ENCODE peak calls at places on chromosomes 16 and 17, in ten cellular contexts. R is stimulated activated CD8-positive, alpha-beta memory T cell treated with anti-CD3 and anti-CD28 coated beads, Interleukin-4, amount 100 ng/mL, for 1 hour; B is neuronal stem cell; S is AG10803; W is fibroblast of the conjunctiva; P is nucleus accumbens; X is NCI-H2081; V is NCI-H460; A is uterus; J is HS-27A. Y is an unnamed sample.

GRCh38 chr17:63780928-63781327 is 7.0 kb downstream of the DDX42 start:
- DNase-seq in R (no peak), B (no peak), S (no peak), W (no peak), P (no peak), X (no peak), V (no peak), A (no peak), J (no peak), Y (no peak)

GRCh38 chr16:85491798-85492616 is 121.1 kb upstream of the GSE1 start:
- DNase-seq in R (no peak), B (no peak), S (peak; percentile 54), W (no peak), P (peak; percentile 2), X (no peak), V (no peak), A (peak; percentile 67), J (no peak), Y (no peak)

GRCh38 chr16:76287466-76287865 is 10.3 kb downstream of the CNTNAP4 start:
- DNase-seq in R (no peak), B (no peak), S (no peak), W (no peak), P (no peak), X (no peak), V (no peak), A (no peak), J (no peak), Y (no peak)

GRCh38 chr16:80899804-80900592 is 95.6 kb upstream of the CDYL2 start:
- DNase-seq in R (no peak), B (no peak), S (peak; percentile 34), W (peak; percentile 83), P (peak; percentile 12), X (no peak), V (no peak), A (peak; percentile 63), J (peak; percentile 76), Y (no peak)

GRCh38 chr17:21289902-21290571 is 5.5 kb downstream of the MAP2K3 start:
- DNase-seq in R (no peak), B (no peak), S (no peak), W (no peak), P (peak; percentile 21), X (no peak), V (no peak), A (no peak), J (no peak), Y (no peak)

GRCh38 chr17:1438593-1439083 is 17.4 kb downstream of the CRK start:
- DNase-seq in R (no peak), B (no peak), S (peak; percentile 68), W (peak; percentile 5), P (no peak), X (no peak), V (no peak), A (no peak), J (no peak), Y (no peak)

GRCh38 chr17:82200743-82201497 is 11.7 kb downstream of the CCDC57 start:
- DNase-seq in R (no peak), B (no peak), S (no peak), W (no peak), P (no peak), X (no peak), V (no peak), A (no peak), J (no peak), Y (no peak)

GRCh38 chr17:33493566-33493965 is 200.5 kb upstream of the ASIC2 start:
- DNase-seq in R (no peak), B (no peak), S (no peak), W (no peak), P (no peak), X (no peak), V (no peak), A (no peak), J (no peak), Y (no peak)

GRCh38 chr17:28953444-28954118 is 2.3 kb upstream of the PHF12 start:
- DNase-seq in R (no peak), B (peak; percentile 83), S (peak; percentile 25), W (no peak), P (peak; percentile 27), X (no peak), V (peak; percentile 32), A (peak; percentile 59), J (peak; percentile 5), Y (peak; percentile 40)

GRCh38 chr16:10182186-10182683 is at the start of gene GRIN2A:
- DNase-seq in R (no peak), B (no peak), S (no peak), W (no peak), P (peak; percentile 45), X (no peak), V (no peak), A (no peak), J (no peak), Y (no peak)

GRCh38 chr17:81828656-81829055 is 4.4 kb downstream of the MCRIP1 start:
- DNase-seq in R (no peak), B (no peak), S (no peak), W (no peak), P (no peak), X (no peak), V (no peak), A (no peak), J (no peak), Y (no peak)

GRCh38 chr17:68101075-68101991 is 65.8 kb downstream of the KPNA2 start:
- DNase-seq in R (peak; percentile 55), B (peak; percentile 71), S (peak; percentile 85), W (peak; percentile 90), P (peak; percentile 81), X (peak; percentile 89), V (peak; percentile 82), A (peak; percentile 93), J (peak; percentile 35), Y (peak; percentile 76)

GRCh38 chr16:8194795-8195194 is 395.5 kb downstream of the TMEM114 start:
- DNase-seq in R (no peak), B (peak; percentile 8), S (no peak), W (no peak), P (no peak), X (no peak), V (no peak), A (no peak), J (no peak), Y (no peak)

GRCh38 chr16:643050-643368 is 1.4 kb downstream of the MCRIP2 start:
- DNase-seq in R (no peak), B (no peak), S (no peak), W (no peak), P (no peak), X (no peak), V (no peak), A (no peak), J (no peak), Y (no peak)